ENCODE peak calls at places on chromosomes 5 and 9, in four cellular contexts. Z is K562, F is SK-N-SH, S is H1. H is an unnamed sample.

GRCh38 chr9:18747590-18747989 is 273.6 kb downstream of the ADAMTSL1 start:
- DNase-seq in Z (no peak), F (no peak), S (no peak), H (no peak)

GRCh38 chr5:157665467-157666085 is 5.8 kb upstream of the C5orf52 start:
- DNase-seq in Z (no peak), F (no peak), S (no peak), H (no peak)

GRCh38 chr9:249025-249424 is 34.4 kb downstream of the DOCK8 start:
- DNase-seq in Z (peak), F (no peak), S (no peak), H (no peak)

GRCh38 chr5:144166696-144167095 is 3.8 kb downstream of the YIPF5 start:
- DNase-seq in Z (no peak), F (no peak), S (no peak), H (no peak)

GRCh38 chr9:109799141-109799540 is 19.1 kb downstream of the PALM2AKAP2 start:
- DNase-seq in Z (no peak), F (no peak), S (no peak), H (no peak)

GRCh38 chr9:88538311-88539085 is 3.5 kb downstream of the NXNL2 start:
- DNase-seq in Z (no peak), F (no peak), S (no peak), H (no peak)

GRCh38 chr9:105921057-105921721 is 226.8 kb downstream of the TMEM38B start:
- DNase-seq in Z (no peak), F (no peak), S (no peak), H (no peak)

GRCh38 chr5:139671096-139671841 is 23.1 kb downstream of the CXXC5 start:
- DNase-seq in Z (no peak), F (no peak), S (no peak), H (no peak)

GRCh38 chr9:123412171-123412820 is 56.3 kb downstream of the CRB2 start:
- DNase-seq in Z (no peak), F (no peak), S (no peak), H (no peak)

GRCh38 chr9:137160716-137161557 is 8.9 kb downstream of the LRRC26 start:
- DNase-seq in Z (no peak), F (no peak), S (peak), H (no peak)

GRCh38 chr9:133970581-133970900 is 21.6 kb downstream of the VAV2 start:
- DNase-seq in Z (no peak), F (no peak), S (no peak), H (no peak)

GRCh38 chr5:52989025-52989780 is at the start of gene ITGA2:
- DNase-seq in Z (peak), F (peak), S (peak), H (peak)

GRCh38 chr5:34001231-34001935 is 6.5 kb downstream of the AMACR start:
- DNase-seq in Z (no peak), F (no peak), S (no peak), H (no peak)

GRCh38 chr5:33999986-34000385 is 7.9 kb downstream of the AMACR start:
- DNase-seq in Z (no peak), F (no peak), S (no peak), H (no peak)

GRCh38 chr5:33992864-33993263 is 8.4 kb upstream of the SLC45A2 start:
- DNase-seq in Z (no peak), F (no peak), S (no peak), H (no peak)

GRCh38 chr5:33994845-33995244 is 10.4 kb upstream of the SLC45A2 start:
- DNase-seq in Z (no peak), F (no peak), S (no peak), H (no peak)

GRCh38 chr5:33997331-33997983 is 10.4 kb downstream of the AMACR start:
- DNase-seq in Z (peak), F (peak), S (no peak), H (no peak)
- TF ChIP-seq TEAD4 in Z (no peak), F (no peak), S (no peak), H (no peak)

GRCh38 chr9:132694144-132694543 is 23.9 kb downstream of the GTF3C4 start:
- DNase-seq in Z (no peak), F (no peak), S (peak), H (no peak)
- TF ChIP-seq CTCF in Z (peak), F (peak), S (peak), H (peak)

GRCh38 chr9:76537150-76537646 is 78.2 kb downstream of the GCNT1 start:
- DNase-seq in Z (no peak), F (no peak), S (no peak), H (no peak)
- TF ChIP-seq TEAD4 in Z (no peak), F (no peak), S (no peak), H (no peak)

GRCh38 chr5:149667827-149668122 is 62.3 kb upstream of the PPARGC1B start:
- DNase-seq in Z (no peak), F (no peak), S (no peak), H (no peak)
- TF ChIP-seq CTCF in Z (no peak), F (no peak), S (no peak), H (no peak)